ENCODE peak calls at places on chromosomes 3 and 15, in six cellular contexts. V, O, P, I, N and W are unnamed samples.

GRCh38 chr15:34933432-34933975 is 36.0 kb downstream of the AQR start:
- DNase-seq in V (no peak), O (no peak), P (no peak), I (no peak), N (no peak), W (no peak)

GRCh38 chr3:97927699-97928098 is 44.5 kb downstream of the RIOX2 start:
- DNase-seq in V (no peak), O (no peak), P (no peak), I (no peak), N (no peak), W (no peak)

GRCh38 chr3:122893754-122894668 is 99.1 kb downstream of the SLC49A4 start:
- DNase-seq in V (no peak), O (no peak), P (no peak), I (no peak), N (no peak), W (no peak)

GRCh38 chr3:135170732-135171131 is 375.7 kb downstream of the EPHB1 start:
- DNase-seq in V (no peak), O (no peak), P (no peak), I (no peak), N (no peak), W (no peak)

GRCh38 chr15:79349526-79349925 is 38.6 kb downstream of the TMED3 start:
- DNase-seq in V (no peak), O (no peak), P (no peak), I (no peak), N (no peak), W (no peak)

GRCh38 chr15:100759698-100760356 is 119.8 kb upstream of the ALDH1A3 start:
- DNase-seq in V (no peak), O (no peak), P (no peak), I (no peak), N (no peak), W (no peak)

GRCh38 chr15:99474981-99475753 is 90.6 kb upstream of the MEF2A start:
- DNase-seq in V (no peak), O (no peak), P (no peak), I (no peak), N (peak; percentile 63), W (no peak)

GRCh38 chr3:178194547-178194946 is 341.7 kb upstream of the KCNMB2 start:
- DNase-seq in V (no peak), O (no peak), P (no peak), I (no peak), N (no peak), W (no peak)

GRCh38 chr15:85646538-85647091 is 148.1 kb downstream of the KLHL25 start:
- DNase-seq in V (peak; percentile 16), O (no peak), P (no peak), I (no peak), N (no peak), W (no peak)

GRCh38 chr15:57640935-57641682 is 49.4 kb downstream of the MYZAP start:
- DNase-seq in V (no peak), O (no peak), P (no peak), I (peak; percentile 15), N (no peak), W (no peak)

GRCh38 chr15:79050977-79051376 is 39.6 kb downstream of the RASGRF1 start:
- DNase-seq in V (no peak), O (no peak), P (no peak), I (no peak), N (no peak), W (no peak)

GRCh38 chr15:90097475-90097874 is 4.8 kb downstream of the IDH2 start:
- DNase-seq in V (peak; percentile 46), O (no peak), P (no peak), I (no peak), N (no peak), W (no peak)

GRCh38 chr3:75001330-75001729 is 386.9 kb upstream of the CNTN3 start:
- DNase-seq in V (no peak), O (no peak), P (no peak), I (no peak), N (no peak), W (no peak)

DNA sequence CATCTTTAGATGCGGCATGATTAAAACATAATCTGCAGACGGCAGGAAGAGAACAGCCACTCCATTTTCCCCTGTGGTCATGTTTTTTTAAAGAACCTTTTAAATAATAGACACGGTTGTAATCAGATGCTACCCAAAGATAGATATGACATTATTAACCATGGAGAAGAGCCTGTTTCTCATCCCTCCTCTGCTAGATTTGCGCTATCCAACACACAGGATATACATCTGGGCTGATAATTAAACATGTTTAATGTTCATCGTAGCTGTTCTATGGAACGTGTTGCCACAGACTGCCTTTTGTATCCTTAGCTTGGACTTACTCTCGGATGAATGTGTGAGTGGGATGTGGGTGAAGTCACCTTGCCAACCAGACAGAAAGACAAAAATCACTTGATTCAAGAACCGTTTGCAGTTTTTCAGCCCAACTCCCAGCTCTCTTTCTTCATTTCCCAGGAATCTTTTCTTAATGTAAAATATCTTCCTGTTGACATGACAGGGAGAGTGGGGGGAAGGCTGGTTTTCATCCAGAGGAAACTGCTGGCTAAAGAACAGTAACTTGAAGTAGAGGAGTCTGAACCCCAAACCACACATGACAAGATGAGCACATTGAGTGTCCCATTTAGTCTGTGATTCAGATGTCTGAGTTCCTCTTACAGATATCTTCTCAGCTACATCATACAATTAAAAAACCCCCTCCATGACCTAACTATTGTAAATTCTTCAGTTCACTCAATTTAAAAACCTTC is 118.6 kb upstream of the PRICKLE2 start:
- DNase-seq in V (no peak), O (no peak), P (no peak), I (no peak), N (no peak), W (no peak)
- H3K27ac ChIP-seq in V (no peak overlapping the region), O (peak overlapping the region; percentile 79), P (peak overlapping the region; percentile 2), I (no peak overlapping the region), N (no peak overlapping the region), W (no peak overlapping the region)

GRCh38 chr3:14805946-14806537 is 12.7 kb upstream of the FGD5 start:
- DNase-seq in V (no peak), O (peak; percentile 60), P (no peak), I (no peak), N (no peak), W (no peak)
- H3K4me3 ChIP-seq in V (no peak overlapping the region), O (no peak overlapping the region), P (no peak overlapping the region), I (no peak overlapping the region), N (no peak overlapping the region), W (no peak overlapping the region)

DNA sequence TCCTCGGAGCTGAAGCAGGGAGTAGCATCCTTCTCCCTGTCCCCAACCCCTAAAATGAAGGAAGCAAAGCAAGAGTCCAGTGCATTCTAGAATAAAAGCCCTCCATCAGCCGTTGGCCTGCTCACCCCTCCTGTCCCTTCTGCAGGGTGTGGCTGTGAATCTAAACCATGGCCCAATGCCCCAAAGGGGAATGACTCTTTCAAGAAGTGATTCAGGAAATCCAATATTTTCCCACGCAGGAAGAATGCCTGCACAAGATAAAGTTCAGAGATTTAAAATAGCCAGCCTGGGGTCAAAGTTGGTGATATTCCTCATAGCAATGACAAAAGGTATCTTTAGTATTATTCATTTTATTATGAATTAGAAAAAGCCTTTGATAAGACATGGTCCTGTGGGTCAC is 38.5 kb downstream of the SLCO2A1 start:
- DNase-seq in V (no peak), O (no peak), P (no peak), I (no peak), N (no peak), W (no peak)
- H3K27ac ChIP-seq in V (no peak overlapping the region), O (no peak overlapping the region), P (no peak overlapping the region), I (no peak overlapping the region), N (no peak overlapping the region), W (no peak overlapping the region)

GRCh38 chr3:194329566-194329965 is 21.6 kb downstream of the CPN2 start:
- DNase-seq in V (no peak), O (no peak), P (no peak), I (no peak), N (no peak), W (no peak)
- H3K4me3 ChIP-seq in V (no peak overlapping the region), O (no peak overlapping the region), P (no peak overlapping the region), I (no peak overlapping the region), N (no peak overlapping the region), W (no peak overlapping the region)

DNA sequence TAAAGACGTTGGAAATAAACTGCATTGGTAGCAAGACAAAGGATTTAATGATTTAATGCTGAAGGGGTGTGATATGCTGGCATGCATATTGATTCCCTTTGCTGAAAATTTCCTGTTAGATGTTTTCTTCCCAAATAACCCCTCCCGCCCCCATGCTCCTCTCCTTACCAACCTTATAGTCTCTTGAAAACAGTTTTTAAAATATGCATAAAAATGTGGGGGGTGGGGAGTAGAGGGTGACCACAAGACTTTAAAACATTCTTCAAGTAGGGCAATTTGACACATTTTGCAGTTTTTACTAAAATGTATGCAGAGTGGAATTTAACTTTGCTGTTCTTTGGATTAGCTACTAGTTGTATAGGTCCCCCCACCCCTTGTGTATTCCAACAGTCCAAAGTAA is 887 bp downstream of the RARB start:
- DNase-seq in V (no peak), O (no peak), P (no peak), I (no peak), N (no peak), W (no peak)
- H3K27ac ChIP-seq in V (no peak overlapping the region), O (peak overlapping the region; percentile 79), P (peak overlapping the region; percentile 92), I (no peak overlapping the region), N (no peak overlapping the region), W (peak overlapping the region; percentile 79)